ENCODE peak calls at places on chromosomes 11 and 22, in nine cellular contexts. S is IMR-90; K is activated naive CD4-positive, alpha-beta T cell; C is nephron progenitor cell; G is WTC11; M is EL; U is brain pericyte; W is ecto neural progenitor cell; Q is neural crest cell. T is an unnamed sample.

GRCh38 chr11:112693781-112694180 is 267.4 kb upstream of the NCAM1 start:
- DNase-seq in S (no peak), K (no peak), C (no peak), G (no peak), M (no peak), U (no peak), W (no peak), Q (no peak), T (no peak)

GRCh38 chr11:2728663-2729332 is 29.0 kb upstream of the KCNQ1OT1 start:
- DNase-seq in S (no peak), K (no peak), C (no peak), G (no peak), M (no peak), U (no peak), W (no peak), Q (peak; percentile 40), T (no peak)

GRCh38 chr11:47987781-47988180 is 7.4 kb downstream of the PTPRJ start:
- DNase-seq in S (no peak), K (no peak), C (no peak), G (no peak), M (no peak), U (no peak), W (no peak), Q (no peak), T (no peak)

GRCh38 chr11:59174664-59175033 is 2.7 kb downstream of the DTX4 start:
- DNase-seq in S (peak; percentile 70), K (no peak), C (no peak), G (no peak), M (peak; percentile 67), U (no peak), W (no peak), Q (no peak), T (no peak)

GRCh38 chr11:76025068-76025467 is 181.2 kb downstream of the WNT11 start:
- DNase-seq in S (peak; percentile 95), K (no peak), C (no peak), G (no peak), M (peak; percentile 83), U (no peak), W (no peak), Q (no peak), T (no peak)

GRCh38 chr11:133215529-133216230 is 316.6 kb downstream of the OPCML start:
- DNase-seq in S (no peak), K (no peak), C (peak; percentile 22), G (no peak), M (no peak), U (no peak), W (no peak), Q (no peak), T (no peak)

GRCh38 chr22:32926600-32926999 is 125.1 kb downstream of the TIMP3 start:
- DNase-seq in S (peak; percentile 34), K (no peak), C (peak; percentile 29), G (no peak), M (peak; percentile 29), U (no peak), W (no peak), Q (no peak), T (no peak)

GRCh38 chr11:94776351-94777321 is 8.5 kb downstream of the AMOTL1 start:
- DNase-seq in S (peak; percentile 74), K (no peak), C (no peak), G (no peak), M (peak; percentile 59), U (no peak), W (no peak), Q (no peak), T (peak; percentile 37)

GRCh38 chr22:49971232-49972162 is 10.9 kb downstream of the PIM3 start:
- DNase-seq in S (no peak), K (no peak), C (peak; percentile 55), G (peak; percentile 44), M (peak; percentile 78), U (no peak), W (peak; percentile 63), Q (peak; percentile 7), T (peak; percentile 92)

GRCh38 chr11:45354976-45355705 is 69.0 kb upstream of the SYT13 start:
- DNase-seq in S (peak; percentile 41), K (peak; percentile 88), C (peak; percentile 83), G (peak; percentile 86), M (peak; percentile 62), U (peak; percentile 43), W (peak; percentile 93), Q (peak; percentile 81), T (peak; percentile 89)

GRCh38 chr11:59208956-59209355 is 3.8 kb downstream of the MPEG1 start:
- DNase-seq in S (peak; percentile 64), K (no peak), C (no peak), G (no peak), M (no peak), U (no peak), W (no peak), Q (no peak), T (no peak)

GRCh38 chr11:46050065-46050464 is 71.2 kb downstream of the PHF21A start:
- DNase-seq in S (peak; percentile 85), K (no peak), C (peak; percentile 8), G (no peak), M (peak; percentile 87), U (peak; percentile 17), W (peak; percentile 61), Q (peak; percentile 2), T (peak; percentile 24)

GRCh38 chr11:73227571-73228211 is 9.6 kb downstream of the P2RY2 start:
- DNase-seq in S (no peak), K (no peak), C (peak; percentile 6), G (peak; percentile 85), M (no peak), U (no peak), W (peak; percentile 73), Q (no peak), T (peak; percentile 8)

GRCh38 chr11:112958670-112959069 is 2.5 kb upstream of the NCAM1 start:
- DNase-seq in S (no peak), K (no peak), C (no peak), G (no peak), M (no peak), U (no peak), W (no peak), Q (no peak), T (peak; percentile 60)

GRCh38 chr22:39530692-39531331 is 1.7 kb downstream of the RPS19BP1 start:
- DNase-seq in S (peak; percentile 41), K (no peak), C (no peak), G (no peak), M (peak; percentile 45), U (no peak), W (no peak), Q (peak; percentile 17), T (no peak)

GRCh38 chr11:127330044-127330443 is 329.5 kb upstream of the KIRREL3 start:
- DNase-seq in S (no peak), K (no peak), C (no peak), G (no peak), M (no peak), U (no peak), W (no peak), Q (no peak), T (no peak)

GRCh38 chr11:2664886-2665746 is 34.7 kb downstream of the KCNQ1OT1 start:
- DNase-seq in S (no peak), K (no peak), C (no peak), G (no peak), M (no peak), U (no peak), W (no peak), Q (no peak), T (no peak)

GRCh38 chr11:2530855-2531200 is 86.0 kb downstream of the KCNQ1 start:
- DNase-seq in S (no peak), K (no peak), C (no peak), G (no peak), M (no peak), U (no peak), W (no peak), Q (no peak), T (no peak)

GRCh38 chr11:106603971-106604370 is 414.3 kb downstream of the GUCY1A2 start:
- DNase-seq in S (no peak), K (no peak), C (no peak), G (no peak), M (no peak), U (no peak), W (no peak), Q (no peak), T (peak; percentile 49)

GRCh38 chr11:61714916-61715315 is 34.7 kb downstream of the DAGLA start:
- DNase-seq in S (no peak), K (no peak), C (no peak), G (no peak), M (no peak), U (no peak), W (no peak), Q (no peak), T (no peak)

GRCh38 chr11:84993386-84993785 is 633.8 kb downstream of the DLG2 start:
- DNase-seq in S (no peak), K (no peak), C (no peak), G (peak; percentile 45), M (peak; percentile 19), U (no peak), W (no peak), Q (no peak), T (no peak)

GRCh38 chr22:27401321-27401720 is 400.2 kb downstream of the MN1 start:
- DNase-seq in S (peak; percentile 32), K (no peak), C (no peak), G (no peak), M (peak; percentile 20), U (no peak), W (no peak), Q (no peak), T (no peak)

GRCh38 chr11:65546217-65546958 is 11.8 kb downstream of the LTBP3 start:
- DNase-seq in S (no peak), K (peak; percentile 98), C (peak; percentile 99), G (peak; percentile 99), M (no peak), U (no peak), W (peak; percentile 95), Q (peak; percentile 80), T (peak; percentile 72)

GRCh38 chr11:16959528-16960100 is 54.6 kb downstream of the PLEKHA7 start:
- DNase-seq in S (no peak), K (no peak), C (no peak), G (no peak), M (no peak), U (no peak), W (peak; percentile 15), Q (no peak), T (no peak)

GRCh38 chr22:37021041-37021440 is 1.5 kb downstream of the MPST start:
- DNase-seq in S (no peak), K (no peak), C (no peak), G (no peak), M (no peak), U (no peak), W (no peak), Q (no peak), T (no peak)

GRCh38 chr22:36369922-36370781 is 17.6 kb downstream of the MYH9 start:
- DNase-seq in S (peak; percentile 41), K (no peak), C (no peak), G (no peak), M (peak; percentile 57), U (no peak), W (no peak), Q (no peak), T (no peak)

GRCh38 chr11:31106326-31106725 is 263.2 kb downstream of the DCDC1 start:
- DNase-seq in S (no peak), K (no peak), C (no peak), G (no peak), M (no peak), U (no peak), W (peak; percentile 46), Q (no peak), T (no peak)

GRCh38 chr11:88531776-88532175 is 194.2 kb upstream of the CTSC start:
- DNase-seq in S (peak; percentile 25), K (no peak), C (no peak), G (no peak), M (no peak), U (no peak), W (no peak), Q (no peak), T (no peak)

GRCh38 chr22:41544671-41545476 is 604 bp upstream of the POLR3H start:
- DNase-seq in S (no peak), K (no peak), C (no peak), G (no peak), M (no peak), U (no peak), W (no peak), Q (no peak), T (no peak)